ENCODE peak calls at places on chromosome 20, in five cellular contexts. One of them, this sample, is unnamed. For H3K27me3 and H3K36me3, the result is how much of the 10 kb centered on the place peaks cover.

GRCh38 chr20:37185681-37186080 is 6.3 kb upstream of the MROH8 start:
- DNase-seq in gastrocnemius medialis: no peak
- DNase-seq in tibial artery: peak
- DNase-seq in esophagus squamous epithelium: no peak
- DNase-seq in tibial nerve: no peak
- DNase-seq in this sample: no peak

GRCh38 chr20:51354191-51354768 is 188.2 kb downstream of the NFATC2 start:
- DNase-seq in gastrocnemius medialis: no peak
- DNase-seq in tibial nerve: no peak
- DNase-seq in esophagus squamous epithelium: no peak
- DNase-seq in tibial artery: no peak
- DNase-seq in this sample: no peak

GRCh38 chr20:47785900-47786762 is 850 bp upstream of the SULF2 start:
- DNase-seq in tibial artery: peak
- DNase-seq in tibial nerve: peak
- DNase-seq in gastrocnemius medialis: peak
- DNase-seq in esophagus squamous epithelium: no peak
- DNase-seq in this sample: no peak

GRCh38 chr20:15491564-15491963 is 1081.7 kb downstream of the KIF16B start:
- DNase-seq in tibial nerve: no peak
- DNase-seq in esophagus squamous epithelium: no peak
- DNase-seq in tibial artery: no peak
- DNase-seq in gastrocnemius medialis: no peak
- DNase-seq in this sample: no peak

GRCh38 chr20:49286689-49287551 is 9.1 kb upstream of the ZNFX1 start:
- DNase-seq in tibial artery: no peak
- DNase-seq in tibial nerve: no peak
- DNase-seq in esophagus squamous epithelium: no peak
- DNase-seq in gastrocnemius medialis: no peak
- DNase-seq in this sample: no peak

GRCh38 chr20:36794116-36794474 is 20.5 kb upstream of the DSN1 start:
- DNase-seq in gastrocnemius medialis: no peak
- DNase-seq in tibial artery: no peak
- DNase-seq in tibial nerve: no peak
- DNase-seq in esophagus squamous epithelium: no peak
- DNase-seq in this sample: no peak

GRCh38 chr20:52303281-52303950 is 111.8 kb upstream of the ZFP64 start:
- DNase-seq in tibial nerve: no peak
- DNase-seq in gastrocnemius medialis: no peak
- DNase-seq in tibial artery: no peak
- DNase-seq in esophagus squamous epithelium: no peak
- DNase-seq in this sample: peak

GRCh38 chr20:50679753-50680105 is 11.6 kb downstream of the RIPOR3 start:
- DNase-seq in tibial nerve: no peak
- DNase-seq in tibial artery: no peak
- DNase-seq in gastrocnemius medialis: no peak
- DNase-seq in esophagus squamous epithelium: no peak
- DNase-seq in this sample: no peak

GRCh38 chr20:41475507-41475906 is 108.9 kb upstream of the EMILIN3 start:
- DNase-seq in gastrocnemius medialis: no peak
- DNase-seq in tibial artery: no peak
- DNase-seq in esophagus squamous epithelium: no peak
- DNase-seq in tibial nerve: no peak
- DNase-seq in this sample: no peak

GRCh38 chr20:31841928-31842327 is 3.5 kb downstream of the FOXS1 start:
- DNase-seq in esophagus squamous epithelium: no peak
- DNase-seq in tibial nerve: no peak
- DNase-seq in tibial artery: peak
- DNase-seq in gastrocnemius medialis: no peak
- DNase-seq in this sample: no peak

GRCh38 chr20:57526067-57526884 is 1.3 kb upstream of the CTCFL start:
- DNase-seq in esophagus squamous epithelium: no peak
- DNase-seq in tibial nerve: no peak
- DNase-seq in tibial artery: no peak
- DNase-seq in gastrocnemius medialis: no peak
- DNase-seq in this sample: no peak

GRCh38 chr20:60819511-60819910 is 432.6 kb upstream of the CDH4 start:
- DNase-seq in tibial artery: no peak
- DNase-seq in tibial nerve: no peak
- DNase-seq in gastrocnemius medialis: no peak
- DNase-seq in esophagus squamous epithelium: no peak
- DNase-seq in this sample: no peak

GRCh38 chr20:31689141-31689540 is 33.5 kb downstream of the BCL2L1 start:
- DNase-seq in esophagus squamous epithelium: no peak
- DNase-seq in tibial nerve: no peak
- DNase-seq in gastrocnemius medialis: no peak
- DNase-seq in tibial artery: no peak
- DNase-seq in this sample: no peak

GRCh38 chr20:37007898-37008649 is 56.6 kb upstream of the SAMHD1 start:
- DNase-seq in gastrocnemius medialis: no peak
- DNase-seq in tibial artery: no peak
- DNase-seq in esophagus squamous epithelium: no peak
- DNase-seq in tibial nerve: no peak
- DNase-seq in this sample: no peak

DNA sequence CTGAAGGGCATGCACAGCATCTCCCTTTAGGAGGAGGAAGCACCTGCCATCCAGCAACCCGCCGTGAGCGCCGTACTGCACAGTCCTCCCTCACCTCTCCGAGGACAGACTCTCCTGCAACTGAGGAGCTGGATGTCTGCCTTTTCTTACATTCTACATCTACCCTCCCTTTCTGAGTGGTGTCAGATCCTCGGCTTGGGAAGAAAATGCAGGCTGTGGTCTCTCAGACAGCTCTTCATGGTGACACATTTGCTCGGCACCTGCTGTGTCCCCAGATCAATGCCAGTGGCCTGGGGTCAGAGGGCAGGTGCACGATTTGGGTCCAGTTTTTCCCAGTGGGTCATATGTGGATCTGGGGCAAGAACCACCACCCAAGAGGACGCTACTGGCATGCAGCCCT is 40.1 kb upstream of the BHLHE23 start:
- DNase-seq in tibial nerve: no peak
- DNase-seq in esophagus squamous epithelium: no peak
- DNase-seq in tibial artery: no peak
- DNase-seq in gastrocnemius medialis: no peak
- DNase-seq in this sample: no peak
- H3K27me3 ChIP-seq in tibial nerve: half or more
- H3K27me3 ChIP-seq in esophagus squamous epithelium: under half
- H3K27me3 ChIP-seq in tibial artery: under half
- H3K27me3 ChIP-seq in gastrocnemius medialis: under half
- H3K27me3 ChIP-seq in this sample: under half

DNA sequence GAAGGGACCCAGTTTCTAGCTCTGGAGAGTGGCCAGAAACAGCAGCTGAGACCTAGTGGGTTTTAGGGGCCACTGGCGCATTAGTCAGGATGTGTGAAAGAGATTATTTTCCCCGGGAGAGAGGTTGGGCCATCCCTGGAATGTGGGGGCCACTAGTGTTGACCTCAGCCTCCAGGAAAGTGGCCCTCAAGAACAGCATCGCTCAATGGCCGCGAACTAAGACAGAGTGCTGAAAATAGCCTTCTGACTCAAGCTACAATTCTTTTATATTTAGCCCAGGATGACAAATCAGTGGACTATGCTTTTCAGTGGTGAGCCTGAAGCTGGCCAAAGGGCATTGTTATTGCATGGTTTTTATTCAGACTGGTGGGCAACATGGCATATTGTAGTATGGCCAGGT is 210.4 kb upstream of the RNF24 start:
- DNase-seq in tibial artery: no peak
- DNase-seq in gastrocnemius medialis: no peak
- DNase-seq in esophagus squamous epithelium: no peak
- DNase-seq in tibial nerve: no peak
- DNase-seq in this sample: no peak
- H3K36me3 ChIP-seq in tibial artery: under half
- H3K36me3 ChIP-seq in gastrocnemius medialis: under half
- H3K36me3 ChIP-seq in esophagus squamous epithelium: under half
- H3K36me3 ChIP-seq in tibial nerve: under half
- H3K36me3 ChIP-seq in this sample: under half

GRCh38 chr20:62542862-62543261 is 67.1 kb upstream of the GATA5 start:
- DNase-seq in tibial nerve: no peak
- DNase-seq in tibial artery: no peak
- DNase-seq in gastrocnemius medialis: no peak
- DNase-seq in esophagus squamous epithelium: no peak
- DNase-seq in this sample: no peak
- H3K27me3 ChIP-seq in tibial nerve: half or more
- H3K27me3 ChIP-seq in tibial artery: under half
- H3K27me3 ChIP-seq in gastrocnemius medialis: under half
- H3K27me3 ChIP-seq in esophagus squamous epithelium: under half
- H3K27me3 ChIP-seq in this sample: under half

DNA sequence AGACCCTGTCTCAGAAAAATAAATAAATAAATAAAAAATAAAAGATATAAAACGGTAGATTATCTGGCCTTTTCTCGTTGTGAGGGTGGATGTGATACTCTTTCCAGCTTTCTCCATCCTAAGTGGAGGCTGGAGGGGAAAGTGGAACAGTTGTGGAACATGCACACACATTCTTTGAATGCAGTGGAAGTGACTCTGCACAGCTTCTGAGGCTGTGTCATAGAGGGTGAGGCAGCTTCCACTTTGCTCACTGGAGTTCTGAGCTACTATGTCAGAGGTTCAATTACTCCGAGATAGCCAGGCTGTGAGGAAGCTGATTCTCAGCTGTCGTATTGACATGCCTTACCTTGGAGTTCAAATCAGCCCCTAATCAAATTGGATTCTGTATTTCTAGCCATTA is 82.2 kb downstream of the CHMP4B start:
- DNase-seq in tibial artery: no peak
- DNase-seq in tibial nerve: no peak
- DNase-seq in esophagus squamous epithelium: no peak
- DNase-seq in gastrocnemius medialis: no peak
- DNase-seq in this sample: no peak
- H3K36me3 ChIP-seq in tibial artery: under half
- H3K36me3 ChIP-seq in tibial nerve: under half
- H3K36me3 ChIP-seq in esophagus squamous epithelium: under half
- H3K36me3 ChIP-seq in gastrocnemius medialis: under half
- H3K36me3 ChIP-seq in this sample: under half

GRCh38 chr20:46203510-46203837 is 85.4 kb downstream of the CD40 start:
- DNase-seq in tibial nerve: no peak
- DNase-seq in esophagus squamous epithelium: no peak
- DNase-seq in tibial artery: no peak
- DNase-seq in gastrocnemius medialis: no peak
- DNase-seq in this sample: no peak
- H3K27me3 ChIP-seq in tibial nerve: under half
- H3K27me3 ChIP-seq in esophagus squamous epithelium: under half
- H3K27me3 ChIP-seq in tibial artery: under half
- H3K27me3 ChIP-seq in gastrocnemius medialis: under half
- H3K27me3 ChIP-seq in this sample: under half

GRCh38 chr20:8624046-8624445 is 444.8 kb upstream of the PLCB4 start:
- DNase-seq in esophagus squamous epithelium: no peak
- DNase-seq in tibial nerve: no peak
- DNase-seq in tibial artery: no peak
- DNase-seq in gastrocnemius medialis: no peak
- DNase-seq in this sample: no peak
- H3K36me3 ChIP-seq in esophagus squamous epithelium: under half
- H3K36me3 ChIP-seq in tibial nerve: under half
- H3K36me3 ChIP-seq in tibial artery: under half
- H3K36me3 ChIP-seq in gastrocnemius medialis: under half
- H3K36me3 ChIP-seq in this sample: under half

GRCh38 chr20:38321959-38322598 is 18.1 kb downstream of the BPI start:
- DNase-seq in esophagus squamous epithelium: no peak
- DNase-seq in gastrocnemius medialis: no peak
- DNase-seq in tibial artery: peak
- DNase-seq in tibial nerve: no peak
- DNase-seq in this sample: no peak

GRCh38 chr20:38325905-38326304 is 20.4 kb upstream of the LBP start:
- DNase-seq in tibial nerve: no peak
- DNase-seq in tibial artery: no peak
- DNase-seq in gastrocnemius medialis: no peak
- DNase-seq in esophagus squamous epithelium: no peak
- DNase-seq in this sample: no peak

GRCh38 chr20:38326309-38326708 is 20.0 kb upstream of the LBP start:
- DNase-seq in esophagus squamous epithelium: no peak
- DNase-seq in gastrocnemius medialis: no peak
- DNase-seq in tibial nerve: no peak
- DNase-seq in tibial artery: no peak
- DNase-seq in this sample: no peak

GRCh38 chr20:38324159-38324558 is 20.2 kb downstream of the BPI start:
- DNase-seq in tibial nerve: no peak
- DNase-seq in esophagus squamous epithelium: no peak
- DNase-seq in tibial artery: no peak
- DNase-seq in gastrocnemius medialis: no peak
- DNase-seq in this sample: no peak

DNA sequence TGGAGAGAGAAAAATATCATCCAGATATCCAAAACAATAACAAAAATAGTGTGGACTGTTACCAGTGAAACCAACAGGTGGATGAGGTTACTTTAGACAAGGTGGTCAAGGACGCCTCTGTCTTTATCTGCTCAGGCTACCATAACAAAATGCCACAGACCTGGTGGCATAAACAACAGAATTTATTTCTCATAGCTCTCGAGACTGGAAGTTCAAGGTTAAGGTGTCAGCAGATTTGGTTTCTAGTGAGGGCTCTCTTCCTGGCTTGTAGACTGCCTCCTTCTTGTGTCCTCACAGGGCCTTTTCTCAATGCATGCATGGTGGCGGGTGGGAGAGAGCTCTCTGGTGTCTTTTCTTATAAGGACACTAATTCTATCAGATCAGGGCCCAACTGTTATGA is 21.1 kb upstream of the LBP start:
- DNase-seq in gastrocnemius medialis: no peak
- DNase-seq in esophagus squamous epithelium: no peak
- DNase-seq in tibial nerve: no peak
- DNase-seq in tibial artery: no peak
- DNase-seq in this sample: no peak
- H3K27me3 ChIP-seq in gastrocnemius medialis: under half
- H3K27me3 ChIP-seq in esophagus squamous epithelium: under half
- H3K27me3 ChIP-seq in tibial nerve: under half
- H3K27me3 ChIP-seq in tibial artery: under half
- H3K27me3 ChIP-seq in this sample: under half

GRCh38 chr20:58697201-58697866 is 4.7 kb downstream of the NPEPL1 start:
- DNase-seq in esophagus squamous epithelium: no peak
- DNase-seq in tibial artery: no peak
- DNase-seq in gastrocnemius medialis: peak
- DNase-seq in tibial nerve: peak
- DNase-seq in this sample: no peak

GRCh38 chr20:58696411-58696961 is 3.9 kb downstream of the NPEPL1 start:
- DNase-seq in tibial nerve: peak
- DNase-seq in esophagus squamous epithelium: no peak
- DNase-seq in tibial artery: no peak
- DNase-seq in gastrocnemius medialis: peak
- DNase-seq in this sample: no peak

GRCh38 chr20:58698741-58699141 is 6.1 kb downstream of the NPEPL1 start:
- DNase-seq in tibial nerve: peak
- DNase-seq in esophagus squamous epithelium: no peak
- DNase-seq in gastrocnemius medialis: peak
- DNase-seq in tibial artery: peak
- DNase-seq in this sample: no peak

GRCh38 chr20:58699246-58700107 is 6.9 kb downstream of the NPEPL1 start:
- DNase-seq in gastrocnemius medialis: peak
- DNase-seq in tibial artery: peak
- DNase-seq in esophagus squamous epithelium: no peak
- DNase-seq in tibial nerve: no peak
- DNase-seq in this sample: no peak

GRCh38 chr20:58697867-58698703 is 5.5 kb downstream of the NPEPL1 start:
- DNase-seq in tibial artery: no peak
- DNase-seq in tibial nerve: peak
- DNase-seq in esophagus squamous epithelium: no peak
- DNase-seq in gastrocnemius medialis: peak
- DNase-seq in this sample: no peak
- H3K36me3 ChIP-seq in tibial artery: half or more
- H3K36me3 ChIP-seq in tibial nerve: under half
- H3K36me3 ChIP-seq in esophagus squamous epithelium: half or more
- H3K36me3 ChIP-seq in gastrocnemius medialis: half or more
- H3K36me3 ChIP-seq in this sample: under half

This sample was measured in vagina.